ENCODE peak calls at places on chromosomes 3 and 15, in ten cellular contexts. I, E, U, B, S, V, M, H, R and Q are unnamed samples.

GRCh38 chr15:95615436-95615835 is 715.1 kb upstream of the NR2F2 start:
- DNase-seq in I (no peak), E (no peak), U (no peak), B (peak), S (no peak), V (no peak), M (no peak), H (no peak), R (no peak), Q (no peak)

GRCh38 chr3:135965506-135966348 is at the start of gene PPP2R3A:
- DNase-seq in I (peak), E (peak), U (peak), B (peak), S (peak), V (peak), M (peak), H (peak), R (peak), Q (peak)

GRCh38 chr15:71261934-71262333 is 146.7 kb downstream of the THSD4 start:
- DNase-seq in I (no peak), E (no peak), U (no peak), B (no peak), S (no peak), V (no peak), M (no peak), H (no peak), R (no peak), Q (no peak)

GRCh38 chr3:16140116-16140893 is 34.2 kb upstream of the GALNT15 start:
- DNase-seq in I (peak), E (no peak), U (peak), B (peak), S (peak), V (no peak), M (no peak), H (no peak), R (peak), Q (no peak)

GRCh38 chr3:196604548-196604947 is 34.9 kb upstream of the NRROS start:
- DNase-seq in I (no peak), E (no peak), U (no peak), B (no peak), S (no peak), V (no peak), M (no peak), H (no peak), R (no peak), Q (no peak)

GRCh38 chr15:66038387-66039116 is 169.3 kb downstream of the RAB11A start:
- DNase-seq in I (no peak), E (peak), U (no peak), B (no peak), S (no peak), V (no peak), M (no peak), H (no peak), R (no peak), Q (no peak)

GRCh38 chr15:62559049-62559733 is 394.1 kb upstream of the C2CD4B start:
- DNase-seq in I (peak), E (no peak), U (no peak), B (peak), S (peak), V (no peak), M (peak), H (no peak), R (no peak), Q (no peak)

GRCh38 chr3:52784021-52784621 is 6.7 kb downstream of the ITIH1 start:
- DNase-seq in I (no peak), E (no peak), U (peak), B (no peak), S (no peak), V (peak), M (peak), H (no peak), R (no peak), Q (no peak)

GRCh38 chr3:146715176-146715575 is 110.0 kb upstream of the PLSCR5 start:
- DNase-seq in I (no peak), E (no peak), U (no peak), B (peak), S (peak), V (no peak), M (no peak), H (no peak), R (peak), Q (no peak)

GRCh38 chr3:131903988-131904415 is 130.8 kb downstream of the CPNE4 start:
- DNase-seq in I (no peak), E (no peak), U (no peak), B (peak), S (peak), V (no peak), M (no peak), H (no peak), R (peak), Q (no peak)

GRCh38 chr3:169624533-169624972 is 39.0 kb downstream of the MECOM start:
- DNase-seq in I (no peak), E (no peak), U (no peak), B (no peak), S (peak), V (no peak), M (peak), H (no peak), R (no peak), Q (no peak)

GRCh38 chr3:98263944-98264343 is at the start of gene OR5H6:
- DNase-seq in I (no peak), E (no peak), U (no peak), B (no peak), S (no peak), V (no peak), M (no peak), H (no peak), R (no peak), Q (no peak)

GRCh38 chr3:38003371-38003816 is 12.8 kb downstream of the VILL start:
- DNase-seq in I (no peak), E (peak), U (peak), B (peak), S (peak), V (peak), M (peak), H (peak), R (peak), Q (no peak)

GRCh38 chr3:182722938-182723337 is 70.4 kb upstream of the ATP11B start:
- DNase-seq in I (no peak), E (no peak), U (no peak), B (no peak), S (peak), V (no peak), M (no peak), H (no peak), R (no peak), Q (no peak)

GRCh38 chr15:32901192-32901591 is 183.4 kb downstream of the GREM1 start:
- DNase-seq in I (no peak), E (no peak), U (no peak), B (no peak), S (no peak), V (no peak), M (no peak), H (no peak), R (no peak), Q (no peak)

GRCh38 chr15:95558131-95558530 is 772.4 kb upstream of the NR2F2 start:
- DNase-seq in I (no peak), E (no peak), U (no peak), B (peak), S (peak), V (no peak), M (no peak), H (no peak), R (peak), Q (no peak)

GRCh38 chr3:87101873-87102272 is 110.9 kb upstream of the VGLL3 start:
- DNase-seq in I (no peak), E (no peak), U (no peak), B (no peak), S (peak), V (no peak), M (no peak), H (no peak), R (no peak), Q (no peak)

GRCh38 chr3:128319107-128319506 is 147.6 kb downstream of the DNAJB8 start:
- DNase-seq in I (no peak), E (no peak), U (no peak), B (no peak), S (no peak), V (no peak), M (no peak), H (no peak), R (no peak), Q (peak)

GRCh38 chr15:76109046-76109445 is 49.3 kb downstream of the TMEM266 start:
- DNase-seq in I (no peak), E (no peak), U (no peak), B (no peak), S (no peak), V (no peak), M (no peak), H (no peak), R (no peak), Q (no peak)

GRCh38 chr3:51245871-51246270 is 139.2 kb upstream of the MANF start:
- DNase-seq in I (no peak), E (no peak), U (no peak), B (no peak), S (no peak), V (no peak), M (no peak), H (no peak), R (no peak), Q (no peak)

GRCh38 chr3:98612996-98613517 is 19.6 kb upstream of the CPOX start:
- DNase-seq in I (peak), E (no peak), U (no peak), B (no peak), S (peak), V (no peak), M (peak), H (no peak), R (no peak), Q (no peak)

GRCh38 chr15:24945711-24946110 is 9.1 kb upstream of the SNRPN start:
- DNase-seq in I (no peak), E (no peak), U (no peak), B (no peak), S (no peak), V (no peak), M (no peak), H (no peak), R (no peak), Q (no peak)

GRCh38 chr3:135874035-135874434 is 91.5 kb upstream of the PPP2R3A start:
- DNase-seq in I (no peak), E (no peak), U (no peak), B (no peak), S (no peak), V (no peak), M (no peak), H (no peak), R (no peak), Q (no peak)

GRCh38 chr15:42511010-42511396 is 15.6 kb downstream of the SNAP23 start:
- DNase-seq in I (no peak), E (no peak), U (no peak), B (peak), S (peak), V (no peak), M (no peak), H (no peak), R (peak), Q (no peak)

GRCh38 chr3:16299746-16300145 is 34.7 kb downstream of the OXNAD1 start:
- DNase-seq in I (no peak), E (no peak), U (no peak), B (no peak), S (no peak), V (no peak), M (no peak), H (no peak), R (no peak), Q (no peak)

GRCh38 chr3:59101091-59101738 is 51.4 kb upstream of the CFAP20DC start:
- DNase-seq in I (no peak), E (no peak), U (no peak), B (no peak), S (peak), V (no peak), M (no peak), H (no peak), R (peak), Q (no peak)

GRCh38 chr3:57646723-57647122 is 46.2 kb downstream of the DENND6A start:
- DNase-seq in I (peak), E (no peak), U (no peak), B (peak), S (peak), V (no peak), M (peak), H (no peak), R (peak), Q (no peak)

GRCh38 chr3:49712631-49713317 is 6.7 kb downstream of the AMIGO3 start:
- DNase-seq in I (no peak), E (no peak), U (peak), B (no peak), S (no peak), V (no peak), M (peak), H (no peak), R (no peak), Q (no peak)

GRCh38 chr15:74798388-74799254 is 14.0 kb upstream of the LMAN1L start:
- DNase-seq in I (no peak), E (no peak), U (peak), B (no peak), S (no peak), V (no peak), M (peak), H (peak), R (no peak), Q (no peak)
- TF ChIP-seq CTCF in I (peak), E (no peak), U (peak), B (no peak), S (no peak), V (no peak), M (no peak), H (no peak), R (no peak), Q (no peak)

DNA sequence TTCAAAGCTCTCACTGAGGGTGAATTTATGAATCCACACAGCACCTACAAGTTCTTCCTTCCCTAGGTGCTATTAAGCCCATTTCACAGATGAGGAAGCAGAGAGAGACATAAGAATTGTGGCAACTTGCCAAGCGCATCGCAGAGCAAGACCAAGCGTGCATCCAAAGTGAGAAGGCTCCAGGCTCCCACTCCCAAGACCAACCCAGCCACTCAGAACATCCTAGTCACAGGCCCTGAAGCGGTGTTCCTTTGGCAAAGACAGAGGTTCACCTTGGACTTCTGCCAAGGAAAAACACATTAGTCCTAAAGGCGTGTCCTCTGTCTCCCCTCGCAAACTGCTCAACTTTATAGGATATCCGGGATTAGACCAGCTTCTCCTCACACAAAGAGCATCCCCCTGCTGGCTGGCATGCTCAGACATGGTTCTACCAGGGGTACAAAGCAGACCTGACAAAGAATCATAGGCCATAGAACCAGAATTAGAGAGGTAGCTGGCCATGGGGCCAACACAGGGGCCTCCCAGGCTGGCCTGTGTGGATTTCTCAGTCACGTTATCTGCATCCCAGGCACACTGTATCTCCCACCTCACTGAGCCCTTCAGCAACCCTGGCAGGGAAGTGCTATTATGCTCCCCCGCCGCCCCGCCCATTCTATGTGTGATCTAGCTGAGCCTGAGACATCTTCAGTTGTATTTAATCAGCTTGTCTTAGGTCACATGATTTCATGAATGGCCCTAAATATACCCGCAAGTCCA is 160.2 kb downstream of the FOXP1 start:
- DNase-seq in I (peak), E (no peak), U (no peak), B (no peak), S (peak), V (no peak), M (peak), H (peak), R (peak), Q (no peak)
- TF ChIP-seq CTCF in I (peak), E (peak), U (no peak), B (no peak), S (no peak), V (peak), M (peak), H (no peak), R (peak), Q (no peak)

GRCh38 chr3:106877632-106878031 is 499.6 kb upstream of the CCDC54 start:
- DNase-seq in I (no peak), E (no peak), U (no peak), B (no peak), S (no peak), V (no peak), M (no peak), H (no peak), R (no peak), Q (no peak)
- TF ChIP-seq CTCF in I (no peak), E (no peak), U (no peak), B (no peak), S (no peak), V (no peak), M (no peak), H (no peak), R (no peak), Q (no peak)

DNA sequence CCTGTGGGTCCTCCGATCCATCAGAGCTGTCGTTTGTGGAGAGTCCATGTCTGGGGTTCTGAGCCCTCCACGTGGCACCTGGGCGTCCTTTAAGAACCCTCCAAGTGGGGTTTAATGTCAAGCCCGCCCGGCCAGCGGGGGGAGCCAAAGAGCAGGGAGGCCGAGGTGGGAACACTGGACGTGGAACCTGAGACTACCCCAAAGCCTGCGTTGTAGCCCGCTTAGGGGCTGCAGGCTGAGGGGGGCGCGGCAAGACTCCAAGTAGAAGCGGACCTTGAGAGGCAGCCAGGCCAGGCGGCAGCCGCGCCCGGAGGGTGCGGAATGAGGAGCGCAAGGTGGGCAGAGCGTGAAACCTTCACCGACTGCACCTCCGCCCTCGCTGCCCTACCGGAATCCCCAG is 126.2 kb upstream of the ATP10A start:
- DNase-seq in I (no peak), E (peak), U (no peak), B (no peak), S (no peak), V (no peak), M (no peak), H (no peak), R (no peak), Q (no peak)
- TF ChIP-seq CTCF in I (no peak), E (peak), U (no peak), B (no peak), S (no peak), V (no peak), M (no peak), H (no peak), R (no peak), Q (peak)

GRCh38 chr15:57343526-57343925 is 32.8 kb upstream of the CGNL1 start:
- DNase-seq in I (no peak), E (no peak), U (no peak), B (no peak), S (no peak), V (no peak), M (no peak), H (no peak), R (no peak), Q (no peak)

GRCh38 chr15:57344282-57344681 is 32.0 kb upstream of the CGNL1 start:
- DNase-seq in I (no peak), E (no peak), U (no peak), B (no peak), S (no peak), V (no peak), M (no peak), H (no peak), R (no peak), Q (no peak)

GRCh38 chr15:57348081-57348480 is 28.2 kb upstream of the CGNL1 start:
- DNase-seq in I (no peak), E (no peak), U (no peak), B (no peak), S (no peak), V (no peak), M (no peak), H (no peak), R (no peak), Q (no peak)

GRCh38 chr15:57343018-57343417 is 33.3 kb upstream of the CGNL1 start:
- DNase-seq in I (no peak), E (no peak), U (no peak), B (no peak), S (no peak), V (no peak), M (no peak), H (no peak), R (no peak), Q (no peak)

DNA sequence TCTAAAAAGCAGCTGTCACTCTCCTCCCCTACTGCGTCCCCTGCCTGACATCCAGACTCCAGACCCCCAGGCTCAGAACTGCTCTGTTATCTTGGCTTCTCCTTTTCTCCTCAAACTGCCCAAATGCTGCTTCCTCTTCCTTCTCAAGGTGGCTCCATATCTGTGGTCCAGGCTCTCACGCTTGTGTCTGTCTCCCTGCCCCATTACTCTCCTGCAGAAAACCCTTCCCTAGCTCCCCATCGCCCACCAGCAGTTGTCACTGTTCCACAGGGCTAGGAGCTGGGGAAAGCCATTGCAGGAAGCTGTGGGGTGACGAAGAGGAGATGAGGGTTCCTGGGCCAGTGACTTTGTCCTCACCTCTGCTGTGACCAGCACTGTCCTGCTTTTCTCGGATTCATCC is 30.7 kb upstream of the CGNL1 start:
- DNase-seq in I (no peak), E (peak), U (no peak), B (no peak), S (no peak), V (no peak), M (no peak), H (no peak), R (no peak), Q (no peak)
- TF ChIP-seq CTCF in I (peak), E (peak), U (no peak), B (peak), S (peak), V (no peak), M (peak), H (no peak), R (peak), Q (no peak)

DNA sequence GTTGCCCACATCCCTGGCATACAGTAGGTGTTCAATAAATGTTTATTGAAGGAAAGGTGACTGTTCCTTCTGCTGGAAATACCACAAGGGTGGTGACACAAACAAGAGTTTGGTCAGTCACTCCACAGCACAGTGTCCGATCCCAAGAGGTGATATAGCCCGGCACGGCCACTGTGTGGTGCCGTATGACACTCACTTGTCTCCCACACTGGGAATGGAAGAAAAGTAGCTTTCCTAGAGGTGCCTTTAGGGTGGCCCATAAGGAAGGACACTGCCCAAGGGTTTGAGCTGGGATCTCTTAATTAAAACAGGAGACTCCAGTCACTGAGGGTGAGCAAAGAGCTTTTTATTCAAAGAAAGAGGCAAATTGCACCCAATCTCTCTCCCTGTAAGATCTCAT is 40.5 kb downstream of the TGM4 start:
- DNase-seq in I (no peak), E (no peak), U (no peak), B (no peak), S (peak), V (no peak), M (no peak), H (no peak), R (peak), Q (no peak)
- TF ChIP-seq CTCF in I (no peak), E (peak), U (peak), B (peak), S (peak), V (no peak), M (peak), H (peak), R (peak), Q (peak)